ENCODE peak calls at places on chromosomes 3 and 15, in four cellular contexts. H is breast epithelium, Y is dorsolateral prefrontal cortex, X is GM23248. R is an unnamed sample.

GRCh38 chr3:2097641-2098191 is 950 bp upstream of the CNTN4 start:
- DNase-seq in H (no peak), X (no peak), Y (no peak), R (peak; percentile 26)

GRCh38 chr3:156246939-156247725 is 126.8 kb downstream of the KCNAB1 start:
- DNase-seq in H (no peak), X (peak; percentile 64), Y (no peak), R (no peak)

GRCh38 chr3:48708481-48708889 is 8.5 kb downstream of the IP6K2 start:
- DNase-seq in H (no peak), X (peak; percentile 93), Y (no peak), R (no peak)

GRCh38 chr15:48823237-48823636 is 12.4 kb upstream of the CEP152 start:
- DNase-seq in Y (no peak), X (peak; percentile 42), H (no peak), R (no peak)

GRCh38 chr3:88167173-88167572 is 17.4 kb downstream of the C3orf38 start:
- DNase-seq in X (no peak), Y (no peak), H (no peak), R (no peak)

GRCh38 chr3:141000027-141000663 is 51.0 kb upstream of the SPSB4 start:
- DNase-seq in H (no peak), Y (peak; percentile 30), X (peak; percentile 73), R (peak; percentile 36)

GRCh38 chr3:171974986-171975837 is 64.2 kb upstream of the FNDC3B start:
- DNase-seq in Y (no peak), H (no peak), X (peak; percentile 57), R (no peak)

GRCh38 chr15:89486726-89487050 is 9.7 kb downstream of the RHCG start:
- DNase-seq in H (no peak), Y (peak; percentile 32), X (peak; percentile 22), R (no peak)

GRCh38 chr15:40941528-40942336 is 11.5 kb upstream of the CHAC1 start:
- DNase-seq in H (peak; percentile 62), Y (peak; percentile 44), X (peak; percentile 90), R (peak; percentile 68)

GRCh38 chr3:156483426-156483825 is 71.5 kb downstream of the SSR3 start:
- DNase-seq in X (peak; percentile 92), Y (no peak), H (no peak), R (no peak)

GRCh38 chr3:169871129-169871886 is 1.6 kb upstream of the LRRC31 start:
- DNase-seq in H (peak; percentile 21), Y (no peak), X (no peak), R (no peak)

GRCh38 chr3:190526787-190527767 is 13.2 kb downstream of the IL1RAP start:
- DNase-seq in X (peak; percentile 73), Y (no peak), H (no peak), R (no peak)

GRCh38 chr3:182121424-182121823 is 409.7 kb downstream of the SOX2 start:
- DNase-seq in X (no peak), Y (no peak), H (no peak), R (no peak)

GRCh38 chr15:62495670-62496328 is 330.7 kb upstream of the C2CD4B start:
- DNase-seq in H (no peak), Y (no peak), X (peak; percentile 97), R (no peak)

GRCh38 chr3:128355549-128355930 is 111.2 kb downstream of the DNAJB8 start:
- DNase-seq in H (no peak), X (no peak), Y (no peak), R (no peak)

GRCh38 chr15:70127288-70127746 is 29.6 kb upstream of the TLE3 start:
- DNase-seq in Y (no peak), X (no peak), H (peak; percentile 59), R (no peak)

GRCh38 chr15:63396546-63396939 is 14.9 kb upstream of the CA12 start:
- DNase-seq in Y (no peak), X (no peak), H (no peak), R (no peak)

GRCh38 chr15:68312701-68313204 is 35.2 kb downstream of the FEM1B start:
- DNase-seq in Y (no peak), H (peak; percentile 18), X (peak; percentile 93), R (no peak)

GRCh38 chr3:194136519-194137313 is 768 bp downstream of the HES1 start:
- DNase-seq in Y (no peak), H (no peak), X (peak; percentile 89), R (no peak)

GRCh38 chr3:166123576-166123975 is 286.4 kb upstream of the BCHE start:
- DNase-seq in H (no peak), Y (no peak), X (no peak), R (no peak)

GRCh38 chr3:134087046-134087974 is 57.6 kb upstream of the SLCO2A1 start:
- DNase-seq in X (peak; percentile 45), H (no peak), Y (no peak), R (no peak)

GRCh38 chr15:48865387-48866079 is 12.4 kb upstream of the EID1 start:
- DNase-seq in Y (no peak), X (peak; percentile 65), H (no peak), R (no peak)

GRCh38 chr3:24185738-24186384 is 240.8 kb downstream of the NR1D2 start:
- DNase-seq in Y (no peak), X (peak; percentile 81), H (no peak), R (no peak)

DNA sequence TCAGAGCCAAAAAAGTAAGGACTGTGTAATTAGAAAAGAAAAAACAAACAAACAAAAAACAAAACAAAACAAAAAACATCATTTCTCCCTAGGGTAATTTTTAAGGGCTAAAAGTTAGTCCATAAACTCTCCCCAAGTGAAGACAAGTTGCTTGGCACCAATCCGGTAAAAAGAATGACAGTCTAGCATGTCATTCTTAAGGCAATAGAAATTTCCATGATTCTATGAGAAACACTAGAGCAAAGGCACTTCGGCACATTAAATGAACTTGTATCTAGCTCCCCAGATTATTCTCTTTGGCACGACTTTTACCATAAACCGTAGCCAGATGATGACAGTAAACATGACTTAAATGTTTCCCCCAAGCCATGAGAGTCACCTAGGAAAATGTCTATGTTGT is 10.1 kb downstream of the COL8A1 start:
- DNase-seq in Y (no peak), X (peak; percentile 44), H (no peak), R (no peak)
- H3K27ac ChIP-seq in Y (no peak overlapping the region), X (peak overlapping the region; percentile 56), H (peak overlapping the region; percentile 52), R (no peak overlapping the region)

DNA sequence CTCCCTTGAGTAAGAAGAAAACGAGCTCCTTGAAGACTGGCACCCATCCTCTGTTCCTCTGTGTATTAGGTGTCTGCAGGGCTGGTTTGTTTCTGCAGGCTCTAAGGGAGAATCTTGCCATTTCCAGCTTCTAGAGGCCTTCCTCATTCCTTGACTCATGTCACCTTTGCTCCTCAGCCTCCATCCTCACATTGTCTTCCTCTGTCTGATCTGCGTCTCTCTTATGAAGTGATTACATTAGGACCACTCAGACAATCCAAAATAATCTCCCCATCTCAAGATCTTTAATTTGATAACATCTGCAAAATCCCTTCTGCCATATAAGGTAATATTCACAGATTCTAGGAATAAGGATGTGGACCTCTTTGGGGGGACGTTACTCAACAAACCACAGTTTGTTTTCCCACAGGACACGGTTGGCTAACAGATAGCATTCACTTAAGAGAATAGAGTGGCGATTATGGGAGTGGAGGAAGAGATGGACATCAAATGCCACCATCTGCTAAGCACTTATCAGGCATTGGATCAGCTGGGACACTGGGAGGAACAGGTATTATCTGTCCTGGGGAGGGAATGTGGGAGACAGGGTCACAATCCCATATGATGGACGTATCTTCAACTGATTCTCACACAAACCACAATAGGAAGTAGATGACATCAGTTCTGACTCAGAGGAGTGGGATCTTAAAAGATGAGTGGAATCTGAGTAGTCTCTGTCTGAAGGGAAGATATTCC is 17.2 kb downstream of the ARHGAP31 start:
- DNase-seq in Y (no peak), X (peak; percentile 87), H (no peak), R (no peak)
- H3K27ac ChIP-seq in Y (no peak overlapping the region), X (peak overlapping the region; percentile 83), H (no peak overlapping the region), R (no peak overlapping the region)

GRCh38 chr3:42490243-42490642 is 12.2 kb upstream of the VIPR1 start:
- DNase-seq in X (no peak), H (peak; percentile 88), Y (no peak), R (no peak)

GRCh38 chr3:42489937-42490227 is 12.6 kb upstream of the VIPR1 start:
- DNase-seq in X (no peak), H (peak; percentile 14), Y (no peak), R (no peak)

GRCh38 chr3:42486814-42487569 is 15.5 kb upstream of the VIPR1 start:
- DNase-seq in H (no peak), Y (no peak), X (no peak), R (no peak)

GRCh38 chr3:42489116-42489936 is 13.1 kb upstream of the VIPR1 start:
- DNase-seq in H (peak; percentile 26), X (no peak), Y (no peak), R (no peak)

GRCh38 chr3:42488687-42489086 is 13.8 kb upstream of the VIPR1 start:
- DNase-seq in X (no peak), Y (no peak), H (no peak), R (no peak)
- H3K27ac ChIP-seq in X (no peak overlapping the region), Y (no peak overlapping the region), H (peak overlapping the region; percentile 64), R (no peak overlapping the region)

DNA sequence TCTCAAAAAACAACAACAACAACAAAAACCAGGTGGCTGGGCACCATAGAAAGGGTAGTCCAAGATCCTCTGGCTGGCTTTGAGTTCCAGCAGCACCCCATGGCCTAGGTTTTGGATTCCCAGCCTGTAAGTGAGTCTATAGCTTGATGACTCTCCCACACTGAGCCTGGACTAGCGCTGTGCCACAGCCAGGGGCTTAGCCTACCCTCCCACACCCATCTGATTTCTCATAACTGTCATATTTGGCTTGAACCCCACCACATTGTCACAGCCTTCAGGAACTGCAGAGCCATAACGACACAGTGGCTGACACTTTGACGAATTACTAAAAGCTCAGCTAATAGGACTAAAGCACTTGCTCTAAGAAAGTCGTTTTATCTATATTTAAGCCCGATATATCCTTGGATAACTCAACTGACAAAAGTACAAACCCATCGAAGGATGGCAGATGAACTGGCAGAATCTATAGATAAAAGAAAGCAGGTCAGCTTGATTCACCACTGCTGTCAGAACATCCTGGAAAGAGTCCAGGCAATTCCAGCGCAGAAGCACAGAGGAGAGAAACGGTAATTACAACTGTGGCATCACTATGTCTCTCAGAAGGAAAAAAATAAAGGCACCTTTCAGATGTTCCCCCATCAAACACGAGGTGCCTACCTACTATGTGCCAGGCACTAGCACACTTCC is 62.0 kb downstream of the HOMER2 start:
- DNase-seq in X (peak; percentile 46), H (no peak), Y (no peak), R (no peak)
- H3K27ac ChIP-seq in X (no peak overlapping the region), H (no peak overlapping the region), Y (no peak overlapping the region), R (no peak overlapping the region)

DNA sequence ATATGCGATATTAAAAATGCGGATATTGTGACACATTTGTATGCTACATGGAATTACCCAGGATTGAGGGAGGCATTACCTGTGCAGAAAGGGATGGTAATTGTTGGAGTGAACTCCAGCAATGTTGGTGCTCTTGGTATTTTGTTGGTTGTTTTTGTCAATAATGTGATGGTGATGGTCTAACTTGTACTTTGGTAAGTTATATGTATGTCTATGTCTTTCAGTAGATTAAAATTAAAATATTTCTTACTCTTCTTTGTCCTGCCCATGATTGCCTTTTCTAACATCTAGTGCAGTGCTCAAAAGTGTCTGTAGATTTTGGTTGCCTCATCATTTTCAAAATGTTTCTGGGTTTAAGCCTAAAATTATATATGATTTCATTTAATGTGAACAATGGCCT is 192.7 kb downstream of the ROBO2 start:
- DNase-seq in X (no peak), H (no peak), Y (no peak), R (no peak)
- H3K27ac ChIP-seq in X (no peak overlapping the region), H (no peak overlapping the region), Y (no peak overlapping the region), R (no peak overlapping the region)

GRCh38 chr3:179563298-179563934 is 690 bp downstream of the ACTL6A start:
- DNase-seq in H (peak; percentile 47), X (peak; percentile 96), Y (peak; percentile 23), R (peak; percentile 48)
- H3K27ac ChIP-seq in H (peak overlapping the region; percentile 93), X (peak overlapping the region; percentile 55), Y (peak overlapping the region; percentile 54), R (peak overlapping the region; percentile 12)

DNA sequence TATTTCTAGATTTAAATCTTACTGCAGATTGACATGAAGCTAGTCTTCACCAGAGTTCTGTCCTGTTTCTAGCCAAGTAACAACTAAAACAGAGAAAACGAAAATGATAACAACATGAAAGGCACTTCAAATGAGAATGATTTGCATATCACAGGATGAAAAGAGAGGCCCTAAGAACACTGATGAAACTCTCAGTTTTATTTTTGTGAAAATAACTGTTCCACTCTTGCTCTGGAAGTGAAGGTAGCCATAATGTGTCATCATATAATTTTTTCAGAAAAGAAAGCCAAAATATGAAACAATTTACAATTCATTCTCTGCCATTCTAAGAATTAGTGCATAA is 274.4 kb downstream of the ADAMTSL3 start:
- DNase-seq in X (no peak), Y (no peak), H (no peak), R (no peak)
- H3K27ac ChIP-seq in X (no peak overlapping the region), Y (no peak overlapping the region), H (no peak overlapping the region), R (no peak overlapping the region)

R was measured in caudate nucleus.